ENCODE peak calls at places on chromosomes 6 and 20, in six cellular contexts. One of them, this sample, is unnamed. For H3K27me3 and H3K36me3, the result is how much of the 10 kb centered on the place peaks cover.

GRCh38 chr6:14212020-14212419 is 94.4 kb downstream of the CD83 start:
- DNase-seq in psoas muscle: no peak
- DNase-seq in tibial nerve: no peak
- DNase-seq in heart left ventricle: no peak
- DNase-seq in heart right ventricle: no peak
- DNase-seq in PC-3: peak
- DNase-seq in this sample: no peak

GRCh38 chr20:41149679-41150131 is 12.4 kb downstream of the PLCG1 start:
- DNase-seq in psoas muscle: peak
- DNase-seq in tibial nerve: no peak
- DNase-seq in heart left ventricle: no peak
- DNase-seq in heart right ventricle: no peak
- DNase-seq in PC-3: peak
- DNase-seq in this sample: no peak

GRCh38 chr6:169984181-169985120 is 233.0 kb downstream of the ERMARD start:
- DNase-seq in psoas muscle: no peak
- DNase-seq in tibial nerve: no peak
- DNase-seq in heart left ventricle: peak
- DNase-seq in heart right ventricle: no peak
- DNase-seq in PC-3: no peak
- DNase-seq in this sample: no peak

GRCh38 chr20:22520381-22520780 is 64.0 kb downstream of the FOXA2 start:
- DNase-seq in psoas muscle: no peak
- DNase-seq in tibial nerve: no peak
- DNase-seq in heart left ventricle: no peak
- DNase-seq in heart right ventricle: no peak
- DNase-seq in PC-3: no peak
- DNase-seq in this sample: no peak

GRCh38 chr6:98764378-98764911 is 69.9 kb upstream of the POU3F2 start:
- DNase-seq in psoas muscle: no peak
- DNase-seq in tibial nerve: no peak
- DNase-seq in heart left ventricle: no peak
- DNase-seq in heart right ventricle: no peak
- DNase-seq in PC-3: no peak
- DNase-seq in this sample: no peak

GRCh38 chr20:3262566-3262965 is 23.6 kb upstream of the SLC4A11 start:
- DNase-seq in psoas muscle: no peak
- DNase-seq in tibial nerve: no peak
- DNase-seq in heart left ventricle: no peak
- DNase-seq in heart right ventricle: no peak
- DNase-seq in PC-3: no peak
- DNase-seq in this sample: no peak

GRCh38 chr6:165478581-165478980 is 169.2 kb upstream of the C6orf118 start:
- DNase-seq in psoas muscle: no peak
- DNase-seq in tibial nerve: no peak
- DNase-seq in heart left ventricle: no peak
- DNase-seq in heart right ventricle: no peak
- DNase-seq in PC-3: no peak
- DNase-seq in this sample: no peak

GRCh38 chr20:34562643-34563042 is 4.1 kb downstream of the MAP1LC3A start:
- DNase-seq in psoas muscle: no peak
- DNase-seq in tibial nerve: no peak
- DNase-seq in heart left ventricle: no peak
- DNase-seq in heart right ventricle: no peak
- DNase-seq in PC-3: peak
- DNase-seq in this sample: no peak

GRCh38 chr6:111872521-111873177 is 603 bp downstream of the FYN start:
- DNase-seq in psoas muscle: peak
- DNase-seq in tibial nerve: peak
- DNase-seq in heart left ventricle: peak
- DNase-seq in heart right ventricle: no peak
- DNase-seq in PC-3: no peak
- DNase-seq in this sample: peak

GRCh38 chr20:8903655-8904605 is 165.0 kb upstream of the PLCB4 start:
- DNase-seq in psoas muscle: no peak
- DNase-seq in tibial nerve: no peak
- DNase-seq in heart left ventricle: no peak
- DNase-seq in heart right ventricle: no peak
- DNase-seq in PC-3: peak
- DNase-seq in this sample: no peak

GRCh38 chr6:4496284-4496683 is 279.9 kb upstream of the CDYL start:
- DNase-seq in psoas muscle: no peak
- DNase-seq in tibial nerve: no peak
- DNase-seq in heart left ventricle: no peak
- DNase-seq in heart right ventricle: no peak
- DNase-seq in PC-3: no peak
- DNase-seq in this sample: no peak

DNA sequence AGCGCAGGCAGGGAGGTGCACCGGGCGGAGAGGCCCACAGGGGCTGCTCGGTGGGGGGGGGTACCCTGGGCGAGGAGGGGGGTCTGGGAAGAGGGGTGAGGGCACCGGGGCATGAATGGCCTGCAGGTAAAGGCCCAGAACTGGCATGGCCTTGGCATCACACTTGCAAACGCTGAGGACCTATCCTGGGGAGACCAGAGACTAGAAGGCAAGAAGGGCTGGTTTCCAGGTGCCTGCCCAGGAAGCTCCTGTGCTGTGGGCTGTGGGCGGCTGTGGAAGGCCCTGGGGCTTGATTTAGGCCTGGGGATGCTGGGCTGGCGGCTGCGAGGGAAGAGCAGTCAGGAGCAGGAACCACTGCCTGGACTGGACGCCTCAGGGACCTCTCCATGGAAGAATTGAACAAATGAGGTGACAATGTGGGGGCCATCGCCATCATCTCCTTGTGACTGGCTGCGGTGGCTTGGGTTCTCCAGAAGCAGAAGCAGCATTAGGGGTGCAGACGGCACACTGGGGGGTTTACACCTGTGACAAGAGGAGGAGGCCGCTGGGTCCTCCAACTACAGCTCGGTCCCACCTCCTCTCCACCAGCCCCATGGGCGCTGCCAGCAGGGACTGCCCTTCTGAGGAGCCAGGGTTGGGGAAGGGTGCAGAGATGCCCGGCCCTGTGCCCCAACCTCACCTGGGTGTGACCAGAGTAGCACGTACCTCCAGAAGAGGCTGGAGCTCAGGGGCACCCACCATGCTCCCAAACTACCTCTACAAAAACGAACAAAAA is 32.1 kb upstream of the IRF4 start:
- DNase-seq in psoas muscle: no peak
- DNase-seq in tibial nerve: no peak
- DNase-seq in heart left ventricle: peak
- DNase-seq in heart right ventricle: no peak
- DNase-seq in PC-3: no peak
- DNase-seq in this sample: no peak
- H3K27me3 ChIP-seq in psoas muscle: under half
- H3K27me3 ChIP-seq in tibial nerve: under half
- H3K27me3 ChIP-seq in heart left ventricle: under half
- H3K27me3 ChIP-seq in heart right ventricle: under half
- H3K27me3 ChIP-seq in PC-3: under half
- H3K27me3 ChIP-seq in this sample: under half

DNA sequence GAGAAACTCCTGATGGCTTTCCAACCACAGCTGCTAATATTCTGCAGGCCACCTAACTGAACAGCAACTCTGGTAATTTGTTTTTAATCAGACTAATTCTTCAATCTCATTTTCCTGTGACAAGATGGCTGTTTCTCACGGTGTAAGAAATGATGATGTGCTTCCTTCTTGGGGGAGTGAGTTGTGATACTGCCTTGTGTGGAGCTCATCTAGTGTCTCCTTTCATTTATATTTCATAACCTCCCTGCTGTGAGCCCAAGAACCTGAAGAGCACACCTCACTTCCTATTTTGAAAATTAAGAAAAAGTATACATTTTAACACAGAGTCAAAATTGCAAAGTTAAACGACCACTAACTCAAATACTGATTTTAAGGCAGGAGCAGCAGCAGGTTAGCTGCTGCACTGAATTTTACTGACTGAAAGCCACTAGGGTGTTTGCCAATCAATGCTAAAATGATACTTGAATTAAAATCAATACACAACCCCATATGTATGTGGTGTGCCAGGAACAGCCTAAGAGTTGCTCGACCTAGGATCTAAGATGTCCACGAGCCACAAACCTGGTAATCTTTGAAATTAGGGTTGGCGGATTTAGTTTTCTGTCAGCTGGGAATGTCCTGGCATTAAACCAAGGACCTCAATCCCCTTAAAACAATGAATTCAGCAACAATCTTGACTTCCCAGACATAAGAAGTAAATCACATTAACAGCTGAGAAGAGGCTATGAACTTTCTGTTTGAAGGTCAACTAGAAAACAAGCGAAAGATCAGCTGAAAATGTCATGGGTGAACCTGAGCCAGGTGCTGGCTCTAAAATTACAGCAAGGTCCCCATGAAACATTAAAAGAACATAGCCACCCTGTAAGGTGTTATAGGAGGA is 57.7 kb downstream of the BACH2 start:
- DNase-seq in psoas muscle: no peak
- DNase-seq in tibial nerve: no peak
- DNase-seq in heart left ventricle: no peak
- DNase-seq in heart right ventricle: no peak
- DNase-seq in PC-3: no peak
- DNase-seq in this sample: no peak
- H3K36me3 ChIP-seq in psoas muscle: under half
- H3K36me3 ChIP-seq in tibial nerve: under half
- H3K36me3 ChIP-seq in heart left ventricle: under half
- H3K36me3 ChIP-seq in heart right ventricle: under half
- H3K36me3 ChIP-seq in PC-3: under half
- H3K36me3 ChIP-seq in this sample: under half

GRCh38 chr6:110646951-110647910 is 168.0 kb downstream of the CDK19 start:
- DNase-seq in psoas muscle: no peak
- DNase-seq in tibial nerve: no peak
- DNase-seq in heart left ventricle: no peak
- DNase-seq in heart right ventricle: no peak
- DNase-seq in PC-3: no peak
- DNase-seq in this sample: no peak
- TF ChIP-seq CTCF in psoas muscle: no peak
- TF ChIP-seq CTCF in tibial nerve: peak
- TF ChIP-seq CTCF in heart left ventricle: no peak
- TF ChIP-seq CTCF in heart right ventricle: peak
- TF ChIP-seq CTCF in PC-3: peak
- TF ChIP-seq CTCF in this sample: no peak

DNA sequence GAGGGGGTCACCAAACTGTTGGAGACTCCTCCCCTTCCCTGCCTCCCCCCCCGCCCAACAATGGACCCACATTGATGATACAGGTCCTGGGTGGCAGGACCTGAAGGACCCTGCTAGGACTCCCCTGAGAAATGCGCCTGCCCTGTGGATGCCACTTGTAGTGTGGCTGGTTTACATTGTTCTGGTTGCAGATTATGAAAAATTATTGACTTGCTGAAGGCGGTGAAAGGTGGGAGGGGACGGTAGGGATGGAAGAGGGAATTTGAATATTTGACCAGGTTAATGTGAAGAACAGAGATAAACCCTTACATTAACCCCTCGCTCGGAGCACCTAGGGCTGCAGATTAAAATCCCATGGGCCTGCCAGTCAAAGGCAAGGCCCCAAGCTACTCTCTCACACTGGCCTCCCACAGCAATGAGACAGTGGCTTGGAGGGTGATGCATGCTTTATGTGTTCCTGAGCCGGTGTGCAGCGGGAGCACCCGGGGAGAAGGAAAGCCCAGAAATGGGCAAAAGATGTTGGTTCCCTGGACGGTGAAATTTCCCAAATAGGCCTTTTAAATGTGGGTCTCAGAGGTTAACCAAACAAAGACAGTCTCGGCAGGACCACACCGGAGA is 2.4 kb downstream of the FOXF2 start:
- DNase-seq in psoas muscle: no peak
- DNase-seq in tibial nerve: no peak
- DNase-seq in heart left ventricle: no peak
- DNase-seq in heart right ventricle: no peak
- DNase-seq in PC-3: no peak
- DNase-seq in this sample: no peak
- H3K27me3 ChIP-seq in psoas muscle: half or more
- H3K27me3 ChIP-seq in tibial nerve: under half
- H3K27me3 ChIP-seq in heart left ventricle: half or more
- H3K27me3 ChIP-seq in heart right ventricle: half or more
- H3K27me3 ChIP-seq in PC-3: half or more
- H3K27me3 ChIP-seq in this sample: under half

GRCh38 chr6:35085359-35086281 is 55.5 kb downstream of the TCP11 start:
- DNase-seq in psoas muscle: no peak
- DNase-seq in tibial nerve: no peak
- DNase-seq in heart left ventricle: no peak
- DNase-seq in heart right ventricle: no peak
- DNase-seq in PC-3: no peak
- DNase-seq in this sample: no peak

GRCh38 chr6:35087361-35088280 is 53.5 kb downstream of the TCP11 start:
- DNase-seq in psoas muscle: no peak
- DNase-seq in tibial nerve: no peak
- DNase-seq in heart left ventricle: no peak
- DNase-seq in heart right ventricle: peak
- DNase-seq in PC-3: no peak
- DNase-seq in this sample: no peak

GRCh38 chr6:35086282-35086632 is 54.9 kb downstream of the TCP11 start:
- DNase-seq in psoas muscle: no peak
- DNase-seq in tibial nerve: no peak
- DNase-seq in heart left ventricle: no peak
- DNase-seq in heart right ventricle: no peak
- DNase-seq in PC-3: no peak
- DNase-seq in this sample: no peak

GRCh38 chr6:35088281-35089215 is 52.6 kb downstream of the TCP11 start:
- DNase-seq in psoas muscle: no peak
- DNase-seq in tibial nerve: no peak
- DNase-seq in heart left ventricle: no peak
- DNase-seq in heart right ventricle: no peak
- DNase-seq in PC-3: no peak
- DNase-seq in this sample: peak

GRCh38 chr6:35086636-35087360 is 54.3 kb downstream of the TCP11 start:
- DNase-seq in psoas muscle: no peak
- DNase-seq in tibial nerve: no peak
- DNase-seq in heart left ventricle: no peak
- DNase-seq in heart right ventricle: no peak
- DNase-seq in PC-3: no peak
- DNase-seq in this sample: no peak
- H3K36me3 ChIP-seq in psoas muscle: under half
- H3K36me3 ChIP-seq in tibial nerve: half or more
- H3K36me3 ChIP-seq in heart left ventricle: half or more
- H3K36me3 ChIP-seq in heart right ventricle: half or more
- H3K36me3 ChIP-seq in PC-3: under half
- H3K36me3 ChIP-seq in this sample: under half